ENCODE peak calls at places on chromosome 7, in eight cellular contexts. P is activated CD8-positive, alpha-beta memory T cell treated with anti-CD3 and anti-CD28 coated beads for 48 hours; N is Peyer's patch; Z is AG08395; I is HS-5; R is cerebellum; S is stimulated activated effector memory CD8-positive, alpha-beta T cell treated with anti-CD3 and anti-CD28 coated beads, Interleukin-12 subunit alpha, Interleukin-12 subunit beta, amount 100 ng/mL, for 72 hours; M is neural crest cell. L is an unnamed sample.

GRCh38 chr7:32079530-32079929 is 9.3 kb upstream of the PDE1C start:
- DNase-seq in P (no peak), N (no peak), Z (no peak), I (no peak), R (peak; percentile 69), S (no peak), M (no peak), L (no peak)

GRCh38 chr7:70855373-70855772 is 276.6 kb upstream of the GALNT17 start:
- DNase-seq in P (no peak), N (no peak), Z (no peak), I (no peak), R (peak; percentile 44), S (no peak), M (no peak), L (no peak)

GRCh38 chr7:126776506-126776905 is 476.2 kb downstream of the GRM8 start:
- DNase-seq in P (no peak), N (no peak), Z (no peak), I (no peak), R (no peak), S (no peak), M (no peak), L (no peak)

GRCh38 chr7:70884809-70885208 is 247.1 kb upstream of the GALNT17 start:
- DNase-seq in P (no peak), N (no peak), Z (no peak), I (no peak), R (no peak), S (no peak), M (no peak), L (no peak)

GRCh38 chr7:2837476-2837875 is 6.6 kb downstream of the GNA12 start:
- DNase-seq in P (no peak), N (no peak), Z (no peak), I (no peak), R (no peak), S (no peak), M (no peak), L (no peak)

GRCh38 chr7:10706875-10707493 is 266.7 kb upstream of the PHF14 start:
- DNase-seq in P (no peak), N (no peak), Z (no peak), I (no peak), R (peak; percentile 28), S (no peak), M (no peak), L (no peak)

GRCh38 chr7:21293771-21294170 is 134.1 kb upstream of the SP4 start:
- DNase-seq in P (no peak), N (no peak), Z (no peak), I (no peak), R (no peak), S (no peak), M (no peak), L (no peak)

GRCh38 chr7:149771696-149772235 is 1.6 kb downstream of the ZNF467 start:
- DNase-seq in P (peak; percentile 74), N (peak; percentile 95), Z (peak; percentile 96), I (peak; percentile 6), R (peak; percentile 97), S (peak; percentile 89), M (peak; percentile 86), L (peak; percentile 83)

GRCh38 chr7:45081670-45081974 is 7.1 kb downstream of the NACAD start:
- DNase-seq in P (no peak), N (no peak), Z (no peak), I (no peak), R (no peak), S (no peak), M (no peak), L (no peak)

GRCh38 chr7:128197989-128198580 is 43.0 kb upstream of the LEP start:
- DNase-seq in P (no peak), N (no peak), Z (no peak), I (no peak), R (no peak), S (no peak), M (no peak), L (no peak)

GRCh38 chr7:154953006-154953684 is 49.8 kb downstream of the PAXIP1 start:
- DNase-seq in P (no peak), N (peak; percentile 83), Z (peak; percentile 43), I (no peak), R (no peak), S (peak; percentile 77), M (peak; percentile 58), L (peak; percentile 24)

GRCh38 chr7:132404261-132404660 is 172.0 kb downstream of the PLXNA4 start:
- DNase-seq in P (no peak), N (no peak), Z (no peak), I (no peak), R (no peak), S (no peak), M (no peak), L (no peak)

L was measured in fibroblast of gingiva.